ENCODE peak calls at places on chromosomes 7 and 10, in nine cellular contexts. Q, K, A, T, E, U, W, F and X are unnamed samples.

GRCh38 chr10:77641788-77642397 is 4.3 kb upstream of the KCNMA1 start:
- DNase-seq in E (peak; percentile 57), F (no peak), T (peak; percentile 45), Q (peak; percentile 88), W (peak; percentile 91), U (peak; percentile 100), K (peak; percentile 72), A (peak; percentile 66), X (peak; percentile 42)

GRCh38 chr7:135777626-135778398 is 29.2 kb upstream of the FAM180A start:
- DNase-seq in E (no peak), F (no peak), A (no peak), U (peak; percentile 16), T (no peak), K (no peak), Q (no peak), W (peak; percentile 25), X (no peak)

GRCh38 chr10:6581750-6582697 is 1.9 kb upstream of the PRKCQ start:
- DNase-seq in F (no peak), Q (no peak), K (no peak), T (no peak), E (no peak), W (no peak), A (no peak), U (no peak), X (no peak)

GRCh38 chr10:99851825-99852224 is 69.4 kb downstream of the ABCC2 start:
- DNase-seq in Q (no peak), W (no peak), T (no peak), E (no peak), F (no peak), U (no peak), A (no peak), K (no peak), X (no peak)

GRCh38 chr7:47379629-47380324 is 202.1 kb downstream of the TNS3 start:
- DNase-seq in U (peak; percentile 83), E (no peak), K (peak; percentile 26), A (peak; percentile 79), F (no peak), Q (peak; percentile 81), T (no peak), W (peak; percentile 40), X (peak; percentile 55)

GRCh38 chr7:75599244-75599771 is 107.2 kb downstream of the SPDYE5 start:
- DNase-seq in A (no peak), W (no peak), U (no peak), T (no peak), K (peak; percentile 20), Q (no peak), F (no peak), E (no peak), X (no peak)

GRCh38 chr7:15686209-15686956 is at the start of gene MEOX2:
- DNase-seq in U (no peak), A (peak; percentile 91), E (no peak), T (no peak), Q (no peak), F (no peak), W (peak; percentile 92), K (no peak), X (peak; percentile 73)

GRCh38 chr10:129041916-129042315 is 425.1 kb upstream of the MGMT start:
- DNase-seq in E (no peak), T (no peak), U (no peak), Q (no peak), A (no peak), W (no peak), F (no peak), K (no peak), X (no peak)

GRCh38 chr10:114534480-114535095 is 123.5 kb downstream of the ABLIM1 start:
- DNase-seq in T (no peak), E (no peak), A (no peak), W (no peak), K (no peak), U (no peak), Q (no peak), F (no peak), X (no peak)

GRCh38 chr7:33185786-33186185 is 56.4 kb downstream of the BBS9 start:
- DNase-seq in Q (peak; percentile 68), W (peak; percentile 71), A (no peak), K (no peak), U (peak; percentile 70), F (no peak), E (peak; percentile 21), T (no peak), X (no peak)

GRCh38 chr7:66920256-66920655 is 769 bp upstream of the TMEM248 start:
- DNase-seq in E (no peak), Q (no peak), U (no peak), A (no peak), W (no peak), F (no peak), T (no peak), K (no peak), X (no peak)

GRCh38 chr7:151406051-151406875 is 3.6 kb downstream of the WDR86 start:
- DNase-seq in Q (no peak), E (no peak), W (no peak), T (no peak), A (no peak), F (no peak), K (no peak), U (no peak), X (no peak)

GRCh38 chr10:11757452-11757819 is 15.3 kb downstream of the ECHDC3 start:
- DNase-seq in Q (peak; percentile 47), W (peak; percentile 90), U (peak; percentile 18), E (no peak), T (no peak), A (peak; percentile 81), F (no peak), K (peak; percentile 64), X (peak; percentile 83)

GRCh38 chr10:126907423-126907970 is 2.3 kb downstream of the DOCK1 start:
- DNase-seq in A (no peak), W (no peak), E (no peak), T (no peak), U (no peak), F (no peak), K (no peak), Q (no peak), X (no peak)